ENCODE peak calls at places on chromosomes 13 and 19, in four cellular contexts. H is A549, Q is endothelial cell of umbilical vein, R is fibroblast of lung. M is an unnamed sample.

GRCh38 chr13:94128430-94128829 is 351.1 kb downstream of the DCT start:
- DNase-seq in H (no peak), Q (no peak), R (peak), M (no peak)

GRCh38 chr19:37953576-37954303 is 46.7 kb downstream of the SIPA1L3 start:
- DNase-seq in H (no peak), Q (no peak), R (peak), M (no peak)

GRCh38 chr19:4375620-4376228 is 24.6 kb downstream of the SH3GL1 start:
- DNase-seq in H (peak), Q (peak), R (peak), M (peak)

GRCh38 chr19:3270908-3271307 is 46.4 kb downstream of the CELF5 start:
- DNase-seq in H (peak), Q (no peak), R (peak), M (peak)

GRCh38 chr19:1283207-1283916 is 2.3 kb upstream of the EFNA2 start:
- DNase-seq in H (no peak), Q (no peak), R (no peak), M (no peak)

GRCh38 chr19:1970806-1971502 is 30.0 kb downstream of the CSNK1G2 start:
- DNase-seq in H (no peak), Q (no peak), R (no peak), M (no peak)

GRCh38 chr13:108352599-108352998 is 83.1 kb downstream of the TNFSF13B start:
- DNase-seq in H (no peak), Q (no peak), R (no peak), M (no peak)

GRCh38 chr13:81597101-81597500 is 1256.2 kb upstream of the SPRY2 start:
- DNase-seq in H (no peak), Q (no peak), R (no peak), M (no peak)

GRCh38 chr13:53010374-53011105 is 18.1 kb upstream of the OLFM4 start:
- DNase-seq in H (no peak), Q (no peak), R (no peak), M (peak)

GRCh38 chr19:12596927-12597548 is 13.6 kb downstream of the ZNF490 start:
- DNase-seq in H (no peak), Q (no peak), R (no peak), M (no peak)

GRCh38 chr19:13846533-13847032 is 30.4 kb upstream of the NANOS3 start:
- DNase-seq in H (peak), Q (peak), R (peak), M (peak)

GRCh38 chr19:18406749-18407148 is 9.3 kb upstream of the LRRC25 start:
- DNase-seq in H (no peak), Q (no peak), R (no peak), M (no peak)

GRCh38 chr13:27296496-27296895 is 25.9 kb downstream of the RASL11A start:
- DNase-seq in H (no peak), Q (no peak), R (no peak), M (no peak)

GRCh38 chr19:49421039-49421877 is 2.0 kb downstream of the PTH2 start:
- DNase-seq in H (no peak), Q (peak), R (peak), M (no peak)

GRCh38 chr13:114107686-114108081 is 24.7 kb downstream of the RASA3 start:
- DNase-seq in H (no peak), Q (peak), R (peak), M (no peak)

GRCh38 chr19:17075860-17076538 is 422 bp downstream of the MYO9B start:
- DNase-seq in H (no peak), Q (peak), R (peak), M (no peak)

GRCh38 chr13:42544246-42544915 is 29.6 kb upstream of the TNFSF11 start:
- DNase-seq in H (no peak), Q (no peak), R (peak), M (no peak)

GRCh38 chr13:27168086-27168485 is 3.5 kb downstream of the USP12 start:
- DNase-seq in H (no peak), Q (peak), R (no peak), M (no peak)

GRCh38 chr19:29255912-29256311 is 43.0 kb upstream of the UQCRFS1 start:
- DNase-seq in H (no peak), Q (no peak), R (no peak), M (no peak)

GRCh38 chr19:13013649-13014048 is 18.4 kb downstream of the NFIX start:
- DNase-seq in H (no peak), Q (no peak), R (peak), M (no peak)

GRCh38 chr13:110176431-110176830 is 130.5 kb downstream of the COL4A1 start:
- DNase-seq in H (no peak), Q (no peak), R (no peak), M (no peak)

GRCh38 chr13:113561417-113562084 is 23.0 kb upstream of the TFDP1 start:
- DNase-seq in H (no peak), Q (no peak), R (no peak), M (no peak)

GRCh38 chr13:93818345-93818744 is 591.7 kb downstream of the GPC6 start:
- DNase-seq in H (no peak), Q (no peak), R (no peak), M (no peak)

GRCh38 chr19:32164384-32164992 is 180.9 kb upstream of the ZNF507 start:
- DNase-seq in H (no peak), Q (no peak), R (no peak), M (no peak)

GRCh38 chr19:56069642-56070041 is 51.5 kb downstream of the ZNF787 start:
- DNase-seq in H (no peak), Q (no peak), R (no peak), M (no peak)

GRCh38 chr19:14525729-14526128 is 3.7 kb upstream of the TECR start:
- DNase-seq in H (no peak), Q (no peak), R (no peak), M (no peak)

GRCh38 chr13:102901056-102901455 is 55.2 kb downstream of the ERCC5 start:
- DNase-seq in H (no peak), Q (no peak), R (no peak), M (no peak)

GRCh38 chr19:54002495-54003315 is 11.3 kb downstream of the CACNG6 start:
- DNase-seq in H (no peak), Q (no peak), R (peak), M (no peak)

GRCh38 chr13:108962652-108963051 is 333.2 kb downstream of the MYO16 start:
- DNase-seq in H (peak), Q (peak), R (no peak), M (no peak)

GRCh38 chr13:42594577-42595571 is 20.9 kb downstream of the TNFSF11 start:
- DNase-seq in H (peak), Q (peak), R (peak), M (peak)

GRCh38 chr13:113411216-113412023 is 41.9 kb downstream of the ADPRHL1 start:
- DNase-seq in H (peak), Q (no peak), R (peak), M (peak)

GRCh38 chr19:14383898-14384669 is 2.8 kb downstream of the ADGRE5 start:
- DNase-seq in H (no peak), Q (no peak), R (peak), M (no peak)

GRCh38 chr13:92097337-92097903 is 699.0 kb downstream of the GPC5 start:
- DNase-seq in H (no peak), Q (no peak), R (peak), M (no peak)

GRCh38 chr13:31346891-31347290 is 147.1 kb downstream of the B3GLCT start:
- DNase-seq in H (no peak), Q (no peak), R (no peak), M (no peak)

GRCh38 chr13:21219044-21219381 is 42.6 kb downstream of the MRPL57 start:
- DNase-seq in H (no peak), Q (no peak), R (no peak), M (no peak)

GRCh38 chr19:31356587-31357314 is 7.5 kb upstream of the TSHZ3 start:
- DNase-seq in H (no peak), Q (no peak), R (peak), M (no peak)

GRCh38 chr13:111974065-111974640 is 92.8 kb upstream of the SOX1 start:
- DNase-seq in H (no peak), Q (no peak), R (no peak), M (no peak)

GRCh38 chr13:114108894-114109293 is 23.5 kb downstream of the RASA3 start:
- DNase-seq in H (no peak), Q (no peak), R (no peak), M (no peak)

GRCh38 chr13:33723365-33723764 is 94.6 kb upstream of the RFC3 start:
- DNase-seq in H (no peak), Q (peak), R (no peak), M (peak)
- H3K4me2 ChIP-seq in H (peak), Q (no peak), R (no peak), M (peak)

GRCh38 chr19:50673118-50673517 is 23.9 kb downstream of the C19orf81 start:
- DNase-seq in H (no peak), Q (no peak), R (no peak), M (no peak)
- H3K4me2 ChIP-seq in H (no peak), Q (no peak), R (no peak), M (no peak)

DNA sequence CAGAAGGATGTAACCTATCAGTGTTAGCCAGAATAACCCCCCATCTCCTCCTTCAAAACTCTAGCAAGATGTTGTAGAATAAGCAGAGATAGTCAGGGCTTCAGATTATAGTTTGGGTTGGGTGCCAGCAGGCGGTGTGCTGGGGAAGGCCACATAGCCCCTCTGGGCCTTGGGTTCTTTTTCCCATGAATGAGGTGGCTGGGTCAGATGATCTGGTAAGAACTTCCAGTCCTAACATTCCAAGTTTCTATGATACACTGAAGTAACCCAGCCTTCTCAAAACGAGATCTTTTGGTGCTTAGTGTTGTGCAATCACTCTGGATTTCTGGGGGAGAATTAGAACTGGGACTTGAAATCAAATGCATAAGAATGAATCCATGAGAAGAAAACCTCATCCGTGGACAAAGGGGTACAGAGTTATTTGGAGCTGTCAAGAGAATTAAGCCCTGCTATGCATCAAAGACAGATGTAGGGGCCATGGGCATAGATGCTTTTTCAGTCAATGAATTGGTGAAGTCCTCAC is 810 bp downstream of the CBY2 start:
- DNase-seq in H (no peak), Q (no peak), R (no peak), M (no peak)
- H3K4me2 ChIP-seq in H (no peak), Q (no peak), R (no peak), M (no peak)

DNA sequence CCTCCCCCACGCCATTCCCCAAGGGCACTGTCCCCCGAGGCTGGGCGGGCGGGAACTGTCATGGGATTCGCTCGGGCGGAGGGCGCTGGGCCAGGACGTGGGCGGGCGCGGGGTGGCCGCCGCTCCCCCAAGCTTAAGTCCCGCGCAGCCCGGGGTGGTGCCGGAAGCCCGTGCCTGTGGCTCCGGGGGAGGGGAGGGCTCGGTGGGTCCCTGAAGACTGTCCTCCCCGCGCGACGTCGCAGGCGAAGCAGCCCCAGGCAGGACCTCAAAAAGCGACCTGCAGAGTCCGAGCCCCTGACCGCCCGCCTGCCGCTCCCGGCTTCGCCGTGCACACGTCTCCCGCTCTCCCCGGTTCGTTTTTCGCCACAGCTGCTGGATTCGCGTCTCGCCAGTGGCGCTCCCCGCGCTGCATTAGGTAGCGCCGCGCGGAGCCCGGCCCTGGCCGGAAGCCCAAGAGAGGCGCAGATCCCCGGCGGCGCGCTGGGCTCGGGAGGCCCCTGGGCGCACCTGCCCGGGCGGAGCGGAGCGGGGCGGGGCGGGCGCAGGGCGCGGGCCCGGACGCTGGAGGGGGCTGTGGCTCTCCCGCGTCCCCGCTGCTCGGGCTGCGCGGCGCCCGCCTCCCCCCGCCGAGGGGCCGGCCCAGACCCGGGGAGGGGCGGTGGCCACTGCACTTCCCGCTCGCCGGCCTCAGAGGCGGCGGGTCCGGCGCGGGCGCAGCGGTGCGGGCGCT is at the start of gene FARP1:
- DNase-seq in H (peak), Q (peak), R (peak), M (peak)
- H3K4me2 ChIP-seq in H (peak), Q (peak), R (peak), M (peak)

GRCh38 chr19:34276614-34277013 is 22.3 kb downstream of the GARRE1 start:
- DNase-seq in H (no peak), Q (peak), R (no peak), M (no peak)
- H3K4me2 ChIP-seq in H (no peak), Q (no peak), R (no peak), M (no peak)

M was measured in HepG2.